ENCODE peak calls at places on chromosomes 3 and 15, in six cellular contexts. X is endothelial cell of umbilical vein, R is A549, N is K562, D is GM12878, I is HepG2. M is an unnamed sample.

GRCh38 chr15:89358755-89359439 is 24.3 kb upstream of the POLG start:
- DNase-seq in D (peak), R (peak), X (peak), I (peak), N (peak), M (peak)

GRCh38 chr3:194330579-194330978 is 20.5 kb downstream of the CPN2 start:
- DNase-seq in I (no peak), X (no peak), R (no peak), N (no peak), D (no peak), M (no peak)

GRCh38 chr3:29347412-29347811 is 66.5 kb downstream of the RBMS3 start:
- DNase-seq in X (no peak), N (no peak), I (no peak), R (no peak), D (no peak), M (no peak)

GRCh38 chr3:13623101-13623654 is 74.3 kb downstream of the FBLN2 start:
- DNase-seq in R (no peak), X (no peak), N (no peak), D (no peak), I (peak), M (no peak)

GRCh38 chr15:62112616-62113593 is 46.1 kb downstream of the C2CD4A start:
- DNase-seq in D (no peak), N (no peak), I (peak), X (peak), R (peak), M (no peak)

GRCh38 chr15:38479286-38479685 is 25.4 kb downstream of the FAM98B start:
- DNase-seq in I (no peak), N (no peak), D (no peak), R (no peak), X (peak), M (no peak)

GRCh38 chr3:76505202-76505875 is 534.6 kb upstream of the ROBO2 start:
- DNase-seq in D (no peak), X (no peak), N (no peak), I (no peak), R (no peak), M (no peak)

GRCh38 chr3:108159865-108160264 is 62.4 kb downstream of the IFT57 start:
- DNase-seq in R (no peak), I (no peak), X (peak), D (no peak), N (no peak), M (no peak)

GRCh38 chr3:32596926-32597369 is 26.3 kb upstream of the DYNC1LI1 start:
- DNase-seq in N (peak), R (no peak), D (no peak), I (no peak), X (no peak), M (no peak)

GRCh38 chr3:42830437-42831320 is 21.4 kb downstream of the ACKR2 start:
- DNase-seq in I (peak), D (no peak), X (no peak), R (peak), N (peak), M (peak)

DNA sequence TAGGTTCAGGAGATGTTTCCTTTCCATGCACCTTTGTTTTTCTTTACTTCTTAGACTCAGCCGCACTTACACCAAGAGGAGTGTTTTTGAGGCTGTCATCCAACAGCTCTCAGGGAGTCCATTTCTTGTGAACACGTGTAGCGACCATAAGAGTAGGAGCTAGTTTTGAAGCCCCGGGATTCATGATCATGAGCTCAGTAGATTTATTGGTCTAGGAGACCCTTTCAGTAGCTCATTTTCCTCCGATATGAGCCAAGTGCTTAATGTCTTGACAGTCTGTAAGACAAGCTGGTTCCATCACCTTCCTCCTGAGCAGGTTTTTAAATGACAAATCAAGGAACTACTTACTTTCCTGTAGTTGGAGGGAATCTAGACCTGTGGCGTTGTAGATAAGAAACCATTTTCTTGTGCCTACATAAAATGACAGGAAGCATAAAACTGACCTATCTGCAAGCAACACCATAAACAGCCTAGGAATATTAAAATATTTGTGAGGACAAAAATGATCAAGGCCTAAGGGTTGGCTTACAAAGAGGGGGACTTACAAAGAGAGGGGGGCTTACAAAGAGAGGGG is 172.6 kb upstream of the BHLHE40 start:
- DNase-seq in X (no peak), R (no peak), I (no peak), D (no peak), N (peak), M (no peak)
- H3K4me3 ChIP-seq in X (no peak), R (no peak), I (no peak), D (no peak), N (no peak), M (no peak)

GRCh38 chr15:25799906-25800700 is 63.0 kb downstream of the ATP10A start:
- DNase-seq in D (no peak), R (no peak), I (no peak), X (no peak), N (no peak), M (no peak)
- TF ChIP-seq MYC in D (no peak), R (no peak), I (no peak), X (no peak), N (no peak), M (no peak)

GRCh38 chr3:69999191-70000027 is at the start of gene SAMMSON:
- DNase-seq in R (peak), X (no peak), D (no peak), I (no peak), N (peak), M (no peak)
- H3K4me3 ChIP-seq in R (peak), X (no peak), D (no peak), I (no peak), N (peak), M (no peak)

GRCh38 chr3:135325726-135326245 is 530.7 kb downstream of the EPHB1 start:
- DNase-seq in D (no peak), R (no peak), X (no peak), I (no peak), N (no peak), M (no peak)
- TF ChIP-seq MYC in D (no peak), R (no peak), X (no peak), I (no peak), N (no peak), M (no peak)

M was measured in NB4.